ENCODE peak calls at places on chromosomes 11 and 22, in nine cellular contexts. F is RWPE2, B is GM12865, R is epithelial cell of esophagus, P is ovary, U is left lung, S is PC-3, I is Caco-2, Q is foreskin fibroblast. D is an unnamed sample.

GRCh38 chr11:33778682-33779081 is 4.4 kb upstream of the FBXO3 start:
- DNase-seq in P (no peak), Q (peak), R (no peak), U (no peak), I (no peak), F (no peak), S (no peak), B (no peak), D (no peak)

GRCh38 chr11:58923300-58923788 is 15.9 kb upstream of the GLYATL1 start:
- DNase-seq in P (no peak), R (peak), F (no peak), Q (peak), U (no peak), I (no peak), S (peak), B (peak), D (peak)

GRCh38 chr11:28257761-28258160 is 149.6 kb downstream of the METTL15 start:
- DNase-seq in P (no peak), R (peak), F (no peak), Q (no peak), B (no peak), S (no peak), I (no peak), U (no peak), D (peak)

GRCh38 chr11:15969281-15969680 is 387.1 kb downstream of the SOX6 start:
- DNase-seq in R (peak), F (no peak), S (peak), P (peak), Q (peak), U (no peak), I (no peak), B (peak), D (peak)

GRCh38 chr22:48606684-48607307 is 1220.9 kb downstream of the BRD1 start:
- DNase-seq in Q (no peak), R (no peak), S (no peak), B (no peak), P (no peak), U (peak), F (no peak), I (no peak), D (no peak)

GRCh38 chr11:97092823-97093222 is 703.0 kb downstream of the JRKL start:
- DNase-seq in R (no peak), S (no peak), I (no peak), U (no peak), Q (no peak), B (no peak), F (no peak), P (no peak), D (no peak)

GRCh38 chr11:105821366-105821765 is 200.7 kb downstream of the MSANTD4 start:
- DNase-seq in F (no peak), S (no peak), U (no peak), Q (no peak), R (no peak), I (no peak), B (no peak), P (no peak), D (no peak)

GRCh38 chr11:67281552-67282150 is 7.5 kb upstream of the ANKRD13D start:
- DNase-seq in Q (no peak), R (no peak), F (peak), B (no peak), U (no peak), I (no peak), S (no peak), P (no peak), D (no peak)

GRCh38 chr22:36052505-36052941 is 23.9 kb upstream of the RBFOX2 start:
- DNase-seq in P (no peak), R (peak), I (peak), B (peak), F (peak), Q (peak), S (peak), U (no peak), D (peak)

GRCh38 chr11:20762980-20763379 is 93.6 kb downstream of the NELL1 start:
- DNase-seq in S (no peak), B (no peak), F (no peak), R (no peak), Q (no peak), U (no peak), P (no peak), I (no peak), D (no peak)

GRCh38 chr11:108647701-108648527 is 17.0 kb upstream of the DDX10 start:
- DNase-seq in P (peak), I (peak), B (peak), F (no peak), S (peak), Q (peak), R (peak), U (no peak), D (peak)

GRCh38 chr11:113256431-113257227 is 57.8 kb upstream of the TTC12 start:
- DNase-seq in B (no peak), R (no peak), F (no peak), Q (no peak), S (no peak), I (no peak), P (no peak), U (no peak), D (no peak)

GRCh38 chr11:2482745-2483144 is 37.9 kb downstream of the KCNQ1 start:
- DNase-seq in B (no peak), F (no peak), S (no peak), U (no peak), R (no peak), Q (no peak), I (no peak), P (no peak), D (no peak)

GRCh38 chr11:121841487-121842167 is 274.4 kb downstream of the BLID start:
- DNase-seq in S (peak), B (no peak), F (no peak), Q (peak), R (no peak), I (no peak), U (peak), P (no peak), D (no peak)

GRCh38 chr11:44905131-44905866 is 45.4 kb downstream of the TP53I11 start:
- DNase-seq in P (no peak), Q (no peak), F (no peak), S (no peak), B (no peak), I (no peak), U (no peak), R (peak), D (peak)

GRCh38 chr11:59097113-59097708 is 9.8 kb upstream of the FAM111B start:
- DNase-seq in R (peak), S (peak), I (peak), P (no peak), F (no peak), U (no peak), B (peak), Q (peak), D (peak)

GRCh38 chr11:47590026-47590861 is 3.8 kb downstream of the FAM180B start:
- DNase-seq in F (no peak), R (no peak), S (no peak), Q (no peak), U (no peak), P (peak), B (no peak), I (no peak), D (no peak)

GRCh38 chr11:93169950-93170561 is 27.7 kb downstream of the SLC36A4 start:
- DNase-seq in P (no peak), I (no peak), R (peak), B (peak), F (no peak), S (peak), Q (peak), U (no peak), D (peak)
- TF ChIP-seq CTCF in P (no peak), I (peak), R (peak), B (peak), F (peak), S (peak), Q (peak), U (peak), D (peak)

GRCh38 chr22:30964858-30965257 is 3.7 kb downstream of the MORC2 start:
- DNase-seq in B (no peak), Q (no peak), S (no peak), U (no peak), R (no peak), F (no peak), I (no peak), P (no peak), D (no peak)

GRCh38 chr22:30970356-30970746 is 1.3 kb downstream of the TUG1 start:
- DNase-seq in Q (no peak), B (no peak), P (no peak), U (no peak), R (no peak), S (no peak), F (no peak), I (no peak), D (no peak)

GRCh38 chr22:30969532-30970355 is 679 bp downstream of the TUG1 start:
- DNase-seq in P (no peak), S (peak), F (no peak), U (no peak), B (peak), Q (peak), R (peak), I (peak), D (peak)

GRCh38 chr22:30968924-30969531 is at the start of gene TUG1:
- DNase-seq in S (peak), F (peak), I (peak), Q (peak), B (peak), R (peak), P (peak), U (peak), D (peak)

GRCh38 chr22:30968015-30968923 is at the start of gene MORC2:
- DNase-seq in U (no peak), Q (no peak), P (peak), B (peak), F (peak), S (peak), I (peak), R (no peak), D (peak)
- H3K4me3 ChIP-seq in U (peak), Q (peak), P (peak), B (peak), F (peak), S (peak), I (peak), R (peak), D (peak)

GRCh38 chr11:130404727-130405126 is 23.7 kb downstream of the ADAMTS8 start:
- DNase-seq in U (no peak), P (no peak), I (no peak), Q (no peak), F (no peak), S (no peak), B (no peak), R (no peak), D (no peak)
- TF ChIP-seq CTCF in U (no peak), P (no peak), I (no peak), Q (no peak), F (no peak), S (no peak), B (no peak), R (no peak), D (no peak)

DNA sequence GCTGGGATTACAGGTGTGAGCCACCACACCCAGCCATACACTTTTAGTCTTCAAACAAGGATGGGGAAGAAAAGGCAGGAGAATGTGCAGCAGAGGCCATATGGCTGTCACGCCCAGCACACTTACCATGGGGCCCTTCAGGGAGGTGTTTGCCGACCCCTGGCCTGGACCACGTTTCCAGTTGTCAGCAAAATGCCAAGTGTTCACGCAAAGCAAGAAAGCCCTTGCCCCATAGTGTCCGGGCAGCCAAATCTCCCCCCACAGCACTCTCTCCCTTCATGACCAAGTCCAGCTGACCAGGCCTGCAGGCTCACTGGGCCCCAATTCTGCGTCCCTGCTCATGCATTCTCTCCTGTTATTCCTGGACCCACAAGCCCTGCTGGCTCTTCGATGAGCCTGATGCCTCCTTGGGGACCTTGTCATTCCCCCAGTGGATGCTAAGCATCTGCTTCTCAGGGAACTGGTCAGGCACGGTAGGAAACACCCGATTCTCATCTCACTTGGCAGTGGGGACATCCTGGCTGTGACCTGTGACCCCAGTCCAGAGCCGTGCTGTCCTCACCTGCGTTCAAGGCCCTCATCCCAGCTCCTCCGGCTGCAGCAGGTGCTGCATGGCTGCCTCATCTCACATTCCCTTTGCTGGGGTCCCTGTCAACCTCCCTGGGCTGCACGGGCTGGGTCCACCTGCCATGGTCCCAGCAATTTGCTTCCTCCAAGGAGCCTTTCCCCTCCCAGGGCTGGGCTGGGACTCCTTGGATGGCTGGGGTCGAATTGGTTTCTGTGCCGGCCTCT is 96.4 kb downstream of the CTTN start:
- DNase-seq in S (no peak), F (peak), U (peak), P (no peak), B (no peak), I (peak), R (no peak), Q (no peak), D (no peak)
- H3K4me3 ChIP-seq in S (no peak), F (no peak), U (no peak), P (no peak), B (no peak), I (no peak), R (no peak), Q (no peak), D (no peak)

GRCh38 chr11:65427691-65428577 is 5.3 kb downstream of the NEAT1 start:
- DNase-seq in B (peak), I (no peak), Q (peak), F (peak), U (no peak), R (peak), P (no peak), S (peak), D (peak)

GRCh38 chr11:65425971-65426838 is 3.6 kb downstream of the NEAT1 start:
- DNase-seq in R (peak), S (peak), U (no peak), F (no peak), P (no peak), Q (peak), B (peak), I (no peak), D (peak)

GRCh38 chr11:65428578-65429068 is 6.0 kb downstream of the NEAT1 start:
- DNase-seq in Q (no peak), I (no peak), B (peak), U (no peak), P (no peak), F (no peak), S (no peak), R (no peak), D (peak)

GRCh38 chr11:65425105-65425970 is 2.7 kb downstream of the NEAT1 start:
- DNase-seq in P (no peak), I (no peak), F (peak), R (peak), S (peak), U (no peak), Q (no peak), B (peak), D (peak)

DNA sequence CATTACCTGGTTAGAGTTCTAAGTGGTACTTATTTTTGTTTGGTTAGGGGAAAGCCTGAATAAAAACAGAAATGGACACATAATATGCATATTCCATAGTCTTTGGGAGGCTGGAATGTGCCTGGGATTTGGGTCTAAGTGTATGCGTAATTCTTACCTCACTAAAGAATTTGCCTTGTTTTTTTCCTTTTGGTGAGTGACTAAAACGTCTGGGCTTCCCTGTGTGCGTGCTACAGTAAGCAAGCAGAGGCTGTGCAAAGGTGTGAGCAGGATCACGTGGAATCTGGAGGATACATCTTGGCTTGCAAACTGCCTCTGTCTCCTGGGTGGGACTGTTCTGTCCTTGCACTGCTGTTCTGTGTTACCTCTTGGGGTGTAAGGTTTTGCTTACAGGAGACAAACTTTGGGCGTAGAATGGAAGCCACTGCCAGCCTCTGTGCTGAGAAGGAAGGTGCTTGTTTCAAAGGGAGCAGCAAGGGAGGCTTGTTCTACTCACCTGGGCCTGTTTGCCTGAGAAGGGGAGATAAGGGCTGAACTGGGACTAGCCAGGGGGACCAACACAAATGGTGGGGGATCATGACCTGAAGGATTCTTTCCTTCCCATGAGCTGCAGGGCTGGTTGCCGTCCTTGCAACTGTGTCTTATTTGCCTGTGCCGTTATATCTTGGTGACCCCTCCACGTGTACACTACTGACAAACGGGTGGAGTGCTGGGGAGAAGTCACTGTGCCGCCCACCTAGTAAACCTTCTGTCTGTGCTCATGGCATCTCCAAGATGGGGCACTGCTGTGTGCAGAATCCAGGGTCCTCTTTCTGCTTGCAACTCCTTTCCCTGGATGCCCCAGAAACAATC is 4.5 kb downstream of the NEAT1 start:
- DNase-seq in R (peak), Q (peak), U (no peak), I (no peak), S (peak), B (peak), P (peak), F (peak), D (peak)
- TF ChIP-seq CTCF in R (no peak), Q (no peak), U (no peak), I (no peak), S (no peak), B (no peak), P (peak), F (no peak), D (no peak)